ENCODE peak calls at places on chromosomes 12 and 14, in seven cellular contexts. P is IMR-90, D is H9, V is mesenchymal stem cell, Q is neuronal stem cell, H is H1, U is trophoblast cell. F is an unnamed sample.

GRCh38 chr14:71551291-71551955 is 380.8 kb upstream of the RGS6 start:
- DNase-seq in P (peak), D (no peak), V (peak), Q (no peak), H (no peak), U (peak), F (no peak)

GRCh38 chr12:118034429-118035193 is 18.1 kb downstream of the RFC5 start:
- DNase-seq in P (peak), D (peak), V (peak), Q (no peak), H (no peak), U (peak), F (peak)

GRCh38 chr14:35333347-35333730 is 41.2 kb downstream of the PSMA6 start:
- DNase-seq in P (no peak), D (no peak), V (no peak), Q (no peak), H (no peak), U (peak), F (no peak)

GRCh38 chr14:52185178-52185577 is 82.3 kb upstream of the PTGDR start:
- DNase-seq in P (no peak), D (no peak), V (no peak), Q (no peak), H (no peak), U (no peak), F (no peak)

GRCh38 chr12:117857632-117858274 is 111.0 kb downstream of the KSR2 start:
- DNase-seq in P (peak), D (peak), V (peak), Q (peak), H (peak), U (peak), F (peak)

GRCh38 chr14:101507306-101508150 is 53.8 kb upstream of the DIO3 start:
- DNase-seq in P (no peak), D (peak), V (no peak), Q (no peak), H (no peak), U (no peak), F (no peak)

GRCh38 chr12:60279224-60279623 is 683.4 kb downstream of the SLC16A7 start:
- DNase-seq in P (peak), D (no peak), V (peak), Q (no peak), H (no peak), U (no peak), F (no peak)

GRCh38 chr12:87848248-87848868 is 180.8 kb downstream of the C12orf50 start:
- DNase-seq in P (peak), D (no peak), V (peak), Q (peak), H (no peak), U (peak), F (peak)

GRCh38 chr14:56715938-56716337 is 94.3 kb downstream of the OTX2 start:
- DNase-seq in P (no peak), D (no peak), V (no peak), Q (no peak), H (no peak), U (no peak), F (no peak)

GRCh38 chr14:54927551-54927950 is 24.9 kb upstream of the GCH1 start:
- DNase-seq in P (no peak), D (no peak), V (no peak), Q (no peak), H (no peak), U (no peak), F (no peak)
- H3K23ac ChIP-seq in P (no peak), D (no peak), V (no peak), Q (no peak), H (no peak), U (no peak), F (no peak)

GRCh38 chr14:72614365-72614764 is 279.5 kb downstream of the DPF3 start:
- DNase-seq in P (no peak), D (no peak), V (no peak), Q (no peak), H (no peak), U (no peak), F (no peak)

GRCh38 chr14:72613196-72613974 is 280.5 kb downstream of the DPF3 start:
- DNase-seq in P (no peak), D (peak), V (peak), Q (no peak), H (no peak), U (no peak), F (no peak)

GRCh38 chr14:72615511-72616121 is 278.3 kb downstream of the DPF3 start:
- DNase-seq in P (peak), D (no peak), V (peak), Q (no peak), H (no peak), U (peak), F (peak)

GRCh38 chr14:72614891-72615410 is 278.9 kb downstream of the DPF3 start:
- DNase-seq in P (no peak), D (no peak), V (no peak), Q (no peak), H (no peak), U (no peak), F (no peak)

GRCh38 chr14:72613975-72614319 is 280.0 kb downstream of the DPF3 start:
- DNase-seq in P (no peak), D (no peak), V (no peak), Q (no peak), H (no peak), U (no peak), F (no peak)
- H3K23ac ChIP-seq in P (peak), D (no peak), V (no peak), Q (no peak), H (no peak), U (no peak), F (no peak)

GRCh38 chr12:48486679-48487078 is 4.4 kb downstream of the C12orf54 start:
- DNase-seq in P (no peak), D (no peak), V (no peak), Q (no peak), H (no peak), U (no peak), F (no peak)

GRCh38 chr12:48482198-48482597 is at the start of gene C12orf54:
- DNase-seq in P (no peak), D (no peak), V (no peak), Q (no peak), H (no peak), U (no peak), F (no peak)

GRCh38 chr12:48489012-48489411 is 6.7 kb downstream of the C12orf54 start:
- DNase-seq in P (peak), D (no peak), V (peak), Q (no peak), H (no peak), U (no peak), F (no peak)

DNA sequence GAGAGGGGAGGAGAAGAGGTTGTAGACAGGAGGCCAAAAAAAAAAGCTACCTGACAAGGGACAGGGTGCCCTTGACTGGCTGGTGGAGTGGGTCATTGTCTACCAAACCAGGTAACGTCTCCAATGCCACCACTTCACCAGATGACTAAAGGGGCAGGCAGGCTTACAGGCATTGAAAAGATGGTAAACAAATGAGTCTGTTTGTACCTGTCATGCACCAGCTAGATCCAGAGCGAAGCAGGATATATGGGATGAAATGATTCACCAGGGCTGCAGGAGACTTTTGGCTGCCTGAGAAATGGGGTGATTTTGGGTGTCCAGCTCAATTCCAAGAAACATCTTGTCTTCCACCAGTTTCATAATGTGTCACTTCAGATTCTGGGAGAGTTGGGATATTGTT is 4.0 kb downstream of the C12orf54 start:
- DNase-seq in P (no peak), D (no peak), V (no peak), Q (no peak), H (no peak), U (no peak), F (no peak)
- H3K23ac ChIP-seq in P (no peak), D (no peak), V (no peak), Q (no peak), H (no peak), U (no peak), F (no peak)

GRCh38 chr12:11839093-11839641 is 189.7 kb downstream of the ETV6 start:
- DNase-seq in P (peak), D (no peak), V (peak), Q (no peak), H (no peak), U (peak), F (peak)
- H3K23ac ChIP-seq in P (no peak), D (no peak), V (no peak), Q (no peak), H (no peak), U (no peak), F (no peak)

GRCh38 chr14:23723911-23724310 is 87.7 kb downstream of the DHRS2 start:
- DNase-seq in P (no peak), D (no peak), V (no peak), Q (no peak), H (no peak), U (no peak), F (no peak)
- H3K23ac ChIP-seq in P (no peak), D (no peak), V (no peak), Q (no peak), H (no peak), U (no peak), F (no peak)

GRCh38 chr12:120131116-120131515 is 14.6 kb upstream of the RAB35 start:
- DNase-seq in P (no peak), D (no peak), V (no peak), Q (no peak), H (no peak), U (no peak), F (no peak)
- H3K23ac ChIP-seq in P (no peak), D (no peak), V (no peak), Q (no peak), H (no peak), U (no peak), F (no peak)

GRCh38 chr14:80974338-80975078 is 19.1 kb downstream of the TSHR start:
- DNase-seq in P (no peak), D (no peak), V (no peak), Q (no peak), H (no peak), U (peak), F (no peak)
- H3K23ac ChIP-seq in P (no peak), D (no peak), V (no peak), Q (no peak), H (no peak), U (no peak), F (no peak)

GRCh38 chr14:103366741-103367140 is 18.5 kb upstream of the MARK3 start:
- DNase-seq in P (no peak), D (no peak), V (no peak), Q (no peak), H (no peak), U (no peak), F (no peak)

GRCh38 chr14:103367995-103368394 is 17.2 kb upstream of the MARK3 start:
- DNase-seq in P (peak), D (no peak), V (no peak), Q (no peak), H (no peak), U (peak), F (no peak)

GRCh38 chr14:103372017-103372416 is 13.2 kb upstream of the MARK3 start:
- DNase-seq in P (no peak), D (no peak), V (no peak), Q (no peak), H (no peak), U (no peak), F (no peak)

GRCh38 chr14:103372552-103373304 is 12.5 kb upstream of the MARK3 start:
- DNase-seq in P (peak), D (no peak), V (peak), Q (no peak), H (no peak), U (peak), F (peak)

GRCh38 chr14:103370087-103370486 is 15.1 kb upstream of the MARK3 start:
- DNase-seq in P (no peak), D (no peak), V (no peak), Q (no peak), H (no peak), U (no peak), F (no peak)
- H3K23ac ChIP-seq in P (no peak), D (no peak), V (no peak), Q (no peak), H (no peak), U (no peak), F (no peak)

GRCh38 chr14:106459971-106460730 is 933.8 kb downstream of the TMEM121 start:
- DNase-seq in P (no peak), D (no peak), V (no peak), Q (no peak), H (no peak), U (no peak), F (no peak)

GRCh38 chr14:106455026-106455425 is 928.6 kb downstream of the TMEM121 start:
- DNase-seq in P (no peak), D (no peak), V (no peak), Q (no peak), H (no peak), U (no peak), F (no peak)

GRCh38 chr14:106460916-106461315 is 934.5 kb downstream of the TMEM121 start:
- DNase-seq in P (no peak), D (no peak), V (no peak), Q (no peak), H (no peak), U (no peak), F (no peak)
- H3K23ac ChIP-seq in P (no peak), D (no peak), V (no peak), Q (no peak), H (no peak), U (no peak), F (no peak)